ENCODE peak calls at places on chromosome 3, in five cellular contexts. G, T, U, C and Y are unnamed samples.

GRCh38 chr3:119340436-119340835 is 46.3 kb downstream of the ARHGAP31 start:
- DNase-seq in G (no peak), T (no peak), U (no peak), C (no peak), Y (no peak)

GRCh38 chr3:95815828-95816227 is 998.6 kb upstream of the EPHA6 start:
- DNase-seq in G (no peak), T (no peak), U (no peak), C (no peak), Y (no peak)

GRCh38 chr3:187783098-187783497 is 37.8 kb upstream of the BCL6 start:
- DNase-seq in G (no peak), T (no peak), U (no peak), C (no peak), Y (peak; percentile 20)

GRCh38 chr3:184907941-184908649 is 96.1 kb downstream of the VPS8 start:
- DNase-seq in G (no peak), T (no peak), U (no peak), C (no peak), Y (no peak)

GRCh38 chr3:190261015-190261414 is 61.2 kb downstream of the CLDN1 start:
- DNase-seq in G (no peak), T (no peak), U (no peak), C (no peak), Y (no peak)

GRCh38 chr3:4416961-4417360 is 50.1 kb downstream of the SUMF1 start:
- DNase-seq in G (peak; percentile 6), T (peak; percentile 63), U (no peak), C (no peak), Y (no peak)

GRCh38 chr3:136050250-136050649 is 84.7 kb downstream of the PPP2R3A start:
- DNase-seq in G (no peak), T (no peak), U (no peak), C (no peak), Y (no peak)

GRCh38 chr3:52029053-52029452 is 27.3 kb downstream of the DUSP7 start:
- DNase-seq in G (no peak), T (no peak), U (no peak), C (no peak), Y (no peak)

GRCh38 chr3:5197470-5198312 is 10.2 kb downstream of the EDEM1 start:
- DNase-seq in G (no peak), T (no peak), U (no peak), C (peak; percentile 83), Y (peak; percentile 73)

GRCh38 chr3:140199008-140199407 is 264.0 kb downstream of the CLSTN2 start:
- DNase-seq in G (no peak), T (no peak), U (no peak), C (no peak), Y (no peak)

GRCh38 chr3:143650827-143651226 is 197.4 kb downstream of the SLC9A9 start:
- DNase-seq in G (no peak), T (no peak), U (no peak), C (no peak), Y (no peak)

GRCh38 chr3:35966629-35967464 is 327.5 kb downstream of the ARPP21 start:
- DNase-seq in G (no peak), T (no peak), U (no peak), C (no peak), Y (no peak)

GRCh38 chr3:24521306-24522154 is 26.9 kb upstream of the THRB start:
- DNase-seq in G (no peak), T (peak; percentile 28), U (peak; percentile 36), C (no peak), Y (no peak)

GRCh38 chr3:188584958-188585689 is 431.2 kb downstream of the LPP start:
- DNase-seq in G (no peak), T (no peak), U (no peak), C (no peak), Y (no peak)

GRCh38 chr3:3089017-3089416 is 21.2 kb downstream of the IL5RA start:
- DNase-seq in G (no peak), T (no peak), U (no peak), C (peak; percentile 71), Y (peak; percentile 43)

GRCh38 chr3:102265720-102266119 is 169.1 kb upstream of the ZPLD1 start:
- DNase-seq in G (no peak), T (no peak), U (no peak), C (no peak), Y (no peak)

GRCh38 chr3:105700575-105700974 is 168.2 kb downstream of the CBLB start:
- DNase-seq in G (no peak), T (no peak), U (no peak), C (no peak), Y (no peak)

GRCh38 chr3:24365168-24365567 is 129.5 kb downstream of the THRB start:
- DNase-seq in G (peak; percentile 31), T (peak; percentile 84), U (peak; percentile 90), C (no peak), Y (peak; percentile 31)

GRCh38 chr3:17577795-17578520 is 164.5 kb downstream of the TBC1D5 start:
- DNase-seq in G (no peak), T (no peak), U (no peak), C (no peak), Y (no peak)

GRCh38 chr3:138974467-138974866 is 27.4 kb downstream of the FOXL2NB start:
- DNase-seq in G (no peak), T (no peak), U (no peak), C (no peak), Y (peak; percentile 28)

GRCh38 chr3:14374444-14374883 is 27.9 kb upstream of the SLC6A6 start:
- DNase-seq in G (no peak), T (no peak), U (no peak), C (no peak), Y (no peak)

GRCh38 chr3:112298781-112299180 is 4.8 kb upstream of the SLC9C1 start:
- DNase-seq in G (no peak), T (no peak), U (no peak), C (no peak), Y (no peak)

GRCh38 chr3:130826516-130826915 is 67.4 kb upstream of the ATP2C1 start:
- DNase-seq in G (no peak), T (no peak), U (no peak), C (no peak), Y (no peak)

GRCh38 chr3:129723558-129724324 is 117.3 kb upstream of the PLXND1 start:
- DNase-seq in G (no peak), T (peak; percentile 69), U (no peak), C (no peak), Y (no peak)

GRCh38 chr3:49611291-49611690 is 57.0 kb downstream of the BSN start:
- DNase-seq in G (no peak), T (no peak), U (no peak), C (no peak), Y (no peak)

GRCh38 chr3:134362221-134362620 is 12.0 kb downstream of the AMOTL2 start:
- DNase-seq in G (no peak), T (no peak), U (no peak), C (no peak), Y (no peak)

GRCh38 chr3:88712552-88712951 is 394.9 kb upstream of the EPHA3 start:
- DNase-seq in G (no peak), T (no peak), U (no peak), C (no peak), Y (no peak)

GRCh38 chr3:150237490-150237889 is 170.6 kb upstream of the TSC22D2 start:
- DNase-seq in G (peak; percentile 22), T (peak; percentile 10), U (no peak), C (no peak), Y (no peak)

GRCh38 chr3:142315083-142315482 is 89.7 kb upstream of the GK5 start:
- DNase-seq in G (no peak), T (peak; percentile 63), U (peak; percentile 34), C (no peak), Y (no peak)

GRCh38 chr3:194584866-194585265 is 48.4 kb downstream of the TMEM44 start:
- DNase-seq in G (no peak), T (no peak), U (no peak), C (no peak), Y (no peak)

GRCh38 chr3:138567403-138567802 is 26.7 kb downstream of the CEP70 start:
- DNase-seq in G (no peak), T (peak; percentile 5), U (peak; percentile 35), C (no peak), Y (no peak)

GRCh38 chr3:153757839-153758238 is 363.4 kb upstream of the ARHGEF26 start:
- DNase-seq in G (no peak), T (no peak), U (no peak), C (no peak), Y (no peak)

GRCh38 chr3:26484140-26484539 is 138.4 kb upstream of the LRRC3B start:
- DNase-seq in G (no peak), T (peak; percentile 15), U (peak; percentile 1), C (no peak), Y (peak; percentile 20)

GRCh38 chr3:43180027-43180426 is 74.1 kb upstream of the POMGNT2 start:
- DNase-seq in G (no peak), T (no peak), U (peak; percentile 73), C (peak; percentile 26), Y (peak; percentile 81)

GRCh38 chr3:12476238-12476897 is 7.9 kb upstream of the TSEN2 start:
- DNase-seq in G (no peak), T (peak; percentile 37), U (no peak), C (no peak), Y (no peak)

GRCh38 chr3:37825744-37826143 is 35.9 kb upstream of the CTDSPL start:
- DNase-seq in G (no peak), T (no peak), U (no peak), C (no peak), Y (no peak)

GRCh38 chr3:71062037-71062919 is 521.2 kb downstream of the FOXP1 start:
- DNase-seq in G (no peak), T (no peak), U (no peak), C (no peak), Y (no peak)
- H3K4me3 ChIP-seq in G (no peak overlapping the region), T (no peak overlapping the region), U (peak overlapping the region; percentile 70), C (no peak overlapping the region), Y (no peak overlapping the region)

GRCh38 chr3:172607305-172608121 is 84.3 kb upstream of the TNFSF10 start:
- DNase-seq in G (no peak), T (no peak), U (no peak), C (no peak), Y (no peak)

GRCh38 chr3:172609750-172610149 is 86.5 kb upstream of the TNFSF10 start:
- DNase-seq in G (no peak), T (no peak), U (no peak), C (no peak), Y (no peak)

GRCh38 chr3:172608575-172608974 is 85.3 kb upstream of the TNFSF10 start:
- DNase-seq in G (no peak), T (no peak), U (no peak), C (no peak), Y (no peak)

GRCh38 chr3:172604895-172605646 is 81.8 kb upstream of the TNFSF10 start:
- DNase-seq in G (no peak), T (no peak), U (no peak), C (no peak), Y (no peak)

GRCh38 chr3:172606021-172606420 is 82.8 kb upstream of the TNFSF10 start:
- DNase-seq in G (no peak), T (no peak), U (no peak), C (no peak), Y (no peak)
- TF ChIP-seq MAX in G (no peak), T (no peak), U (no peak), C (no peak), Y (no peak)

GRCh38 chr3:64207289-64208086 is 17.8 kb downstream of the PRICKLE2 start:
- DNase-seq in G (no peak), T (no peak), U (no peak), C (no peak), Y (no peak)
- H3K4me3 ChIP-seq in G (no peak overlapping the region), T (no peak overlapping the region), U (no peak overlapping the region), C (no peak overlapping the region), Y (no peak overlapping the region)

DNA sequence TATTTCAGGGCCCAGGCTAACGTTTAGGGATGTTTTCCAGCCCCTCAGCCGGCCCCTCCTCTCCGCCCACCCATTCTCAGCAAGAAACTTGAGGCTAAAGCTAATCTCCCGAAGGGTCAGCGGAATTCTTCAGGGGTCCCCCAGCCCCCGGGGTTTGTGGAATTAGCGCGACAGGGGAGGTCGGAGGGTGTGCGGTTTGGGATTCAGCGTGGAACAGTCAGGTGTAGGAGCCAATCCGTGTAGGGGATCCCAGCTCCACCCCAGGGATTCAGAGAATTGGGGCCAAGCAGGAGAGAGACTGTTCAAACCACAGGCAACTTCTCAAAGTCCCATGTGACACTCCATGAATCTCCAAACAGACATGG is 1.7 kb downstream of the PTX3 start:
- DNase-seq in G (no peak), T (no peak), U (no peak), C (no peak), Y (no peak)
- TF ChIP-seq MAX in G (no peak), T (no peak), U (no peak), C (no peak), Y (no peak)